ENCODE peak calls at places on chromosomes 5 and 9, in ten cellular contexts. X is heart left ventricle, O is fibroblast of the aortic adventitia, M is A549, I is stomach, B is lung, U is cardiac muscle cell, G is adrenal gland, H is SK-N-SH, W is HFF-Myc. F is an unnamed sample.

GRCh38 chr5:74017112-74017511 is 391.1 kb downstream of the ARHGEF28 start:
- DNase-seq in X (no peak), O (no peak), M (no peak), I (no peak), B (no peak), U (no peak), G (no peak), H (no peak), W (no peak), F (peak)

GRCh38 chr5:132628814-132629213 is 29.2 kb upstream of the IL13 start:
- DNase-seq in X (no peak), O (no peak), M (no peak), I (no peak), B (no peak), U (no peak), G (no peak), H (no peak), W (no peak), F (no peak)

GRCh38 chr5:112109331-112109993 is 309.6 kb downstream of the EPB41L4A start:
- DNase-seq in X (no peak), O (peak), M (peak), I (peak), B (peak), U (no peak), G (peak), H (peak), W (peak), F (peak)

GRCh38 chr5:75366787-75367186 is 29.8 kb downstream of the HMGCR start:
- DNase-seq in X (no peak), O (no peak), M (no peak), I (no peak), B (no peak), U (no peak), G (no peak), H (no peak), W (no peak), F (no peak)

GRCh38 chr5:127586371-127586770 is 62.5 kb upstream of the CTXN3 start:
- DNase-seq in X (no peak), O (no peak), M (no peak), I (no peak), B (no peak), U (no peak), G (no peak), H (no peak), W (no peak), F (no peak)

GRCh38 chr9:124812401-124813016 is 35.6 kb downstream of the OLFML2A start:
- DNase-seq in X (peak), O (peak), M (peak), I (no peak), B (no peak), U (no peak), G (no peak), H (peak), W (peak), F (peak)

GRCh38 chr5:170633235-170634041 is 129.6 kb downstream of the KCNIP1 start:
- DNase-seq in X (no peak), O (peak), M (peak), I (no peak), B (peak), U (peak), G (peak), H (peak), W (peak), F (peak)

GRCh38 chr5:10520716-10521115 is 43.2 kb upstream of the ANKRD33B start:
- DNase-seq in X (no peak), O (peak), M (no peak), I (no peak), B (no peak), U (no peak), G (no peak), H (no peak), W (no peak), F (no peak)

GRCh38 chr9:132000659-132001058 is 79.0 kb downstream of the MED27 start:
- DNase-seq in X (no peak), O (no peak), M (no peak), I (no peak), B (no peak), U (no peak), G (no peak), H (no peak), W (no peak), F (no peak)

GRCh38 chr5:127072861-127073846 is at the start of gene C5orf63:
- DNase-seq in X (peak), O (peak), M (peak), I (peak), B (peak), U (no peak), G (peak), H (peak), W (no peak), F (peak)

GRCh38 chr5:137617806-137618205 is 118.1 kb downstream of the KLHL3 start:
- DNase-seq in X (no peak), O (peak), M (no peak), I (no peak), B (no peak), U (no peak), G (no peak), H (no peak), W (no peak), F (peak)

GRCh38 chr5:64635056-64635686 is 55.1 kb upstream of the SHISAL2B start:
- DNase-seq in X (no peak), O (peak), M (peak), I (no peak), B (no peak), U (peak), G (no peak), H (peak), W (peak), F (peak)

GRCh38 chr9:71854811-71855210 is 56.2 kb downstream of the ABHD17B start:
- DNase-seq in X (no peak), O (no peak), M (no peak), I (no peak), B (no peak), U (no peak), G (no peak), H (no peak), W (no peak), F (no peak)

GRCh38 chr5:148739524-148739923 is 85.2 kb upstream of the HTR4 start:
- DNase-seq in X (no peak), O (peak), M (no peak), I (no peak), B (no peak), U (no peak), G (no peak), H (no peak), W (no peak), F (no peak)

GRCh38 chr9:84061613-84062205 is 81.1 kb downstream of the RMI1 start:
- DNase-seq in X (no peak), O (no peak), M (no peak), I (no peak), B (no peak), U (no peak), G (no peak), H (no peak), W (no peak), F (no peak)

GRCh38 chr9:84846501-84847323 is 177.2 kb downstream of the NTRK2 start:
- DNase-seq in X (no peak), O (no peak), M (no peak), I (no peak), B (no peak), U (no peak), G (no peak), H (no peak), W (no peak), F (peak)

GRCh38 chr9:130034570-130034969 is 8.4 kb downstream of the FNBP1 start:
- DNase-seq in X (no peak), O (peak), M (no peak), I (no peak), B (no peak), U (no peak), G (no peak), H (no peak), W (no peak), F (peak)

GRCh38 chr5:79107020-79107796 is 4.4 kb upstream of the BHMT start:
- DNase-seq in X (no peak), O (peak), M (no peak), I (no peak), B (no peak), U (no peak), G (no peak), H (no peak), W (peak), F (no peak)

GRCh38 chr9:115517335-115518075 is 399.5 kb upstream of the TNC start:
- DNase-seq in X (no peak), O (no peak), M (no peak), I (no peak), B (no peak), U (no peak), G (no peak), H (no peak), W (peak), F (no peak)

GRCh38 chr5:157431544-157432200 is 28.3 kb upstream of the NIPAL4 start:
- DNase-seq in X (no peak), O (peak), M (peak), I (no peak), B (no peak), U (peak), G (peak), H (no peak), W (peak), F (peak)

GRCh38 chr5:140108093-140109049 is 5.5 kb upstream of the PURA start:
- DNase-seq in X (peak), O (no peak), M (no peak), I (peak), B (no peak), U (no peak), G (no peak), H (peak), W (no peak), F (peak)

GRCh38 chr5:140106101-140106500 is 7.8 kb upstream of the PURA start:
- DNase-seq in X (no peak), O (no peak), M (no peak), I (no peak), B (no peak), U (no peak), G (no peak), H (no peak), W (no peak), F (peak)

GRCh38 chr5:140109050-140109817 is 4.7 kb upstream of the PURA start:
- DNase-seq in X (no peak), O (peak), M (no peak), I (no peak), B (no peak), U (no peak), G (peak), H (no peak), W (no peak), F (no peak)

GRCh38 chr5:140106805-140107311 is 7.1 kb upstream of the PURA start:
- DNase-seq in X (no peak), O (no peak), M (no peak), I (no peak), B (no peak), U (no peak), G (no peak), H (no peak), W (no peak), F (no peak)

GRCh38 chr5:140107312-140108092 is 6.4 kb upstream of the PURA start:
- DNase-seq in X (peak), O (peak), M (peak), I (peak), B (peak), U (peak), G (peak), H (peak), W (peak), F (peak)
- TF ChIP-seq CTCF in X (peak), O (peak), M (peak), I (no peak), B (no peak), U (peak), G (no peak), H (peak), W (no peak), F (peak)

GRCh38 chr9:113241161-113241560 is 19.8 kb downstream of the SLC31A1 start:
- DNase-seq in X (no peak), O (no peak), M (no peak), I (no peak), B (no peak), U (no peak), G (no peak), H (no peak), W (no peak), F (no peak)
- H3K4me3 ChIP-seq in X (no peak), O (no peak), M (no peak), I (no peak), B (no peak), U (no peak), G (no peak), H (no peak), W (no peak), F (no peak)

GRCh38 chr9:36637491-36638270 is 65.0 kb downstream of the MELK start:
- DNase-seq in X (no peak), O (peak), M (no peak), I (no peak), B (no peak), U (peak), G (no peak), H (no peak), W (no peak), F (no peak)
- TF ChIP-seq CTCF in X (no peak), O (no peak), M (no peak), I (no peak), B (no peak), U (peak), G (no peak), H (peak), W (no peak), F (no peak)

GRCh38 chr9:117415584-117415937 is 704 bp upstream of the ASTN2 start:
- DNase-seq in X (no peak), O (no peak), M (no peak), I (no peak), B (no peak), U (peak), G (no peak), H (peak), W (no peak), F (no peak)
- H3K4me3 ChIP-seq in X (no peak), O (no peak), M (no peak), I (peak), B (no peak), U (no peak), G (no peak), H (peak), W (no peak), F (no peak)

GRCh38 chr5:32275421-32275765 is 37.3 kb downstream of the MTMR12 start:
- DNase-seq in X (no peak), O (no peak), M (no peak), I (no peak), B (no peak), U (no peak), G (no peak), H (no peak), W (no peak), F (no peak)
- TF ChIP-seq CTCF in X (no peak), O (no peak), M (no peak), I (no peak), B (no peak), U (no peak), G (no peak), H (no peak), W (no peak), F (no peak)

GRCh38 chr5:160310140-160310909 is 2.0 kb downstream of the CCNJL start:
- DNase-seq in X (no peak), O (no peak), M (no peak), I (no peak), B (no peak), U (no peak), G (no peak), H (no peak), W (no peak), F (no peak)
- H3K4me3 ChIP-seq in X (no peak), O (no peak), M (no peak), I (no peak), B (no peak), U (no peak), G (no peak), H (peak), W (no peak), F (no peak)

GRCh38 chr9:33249087-33249657 is 9.2 kb downstream of the SPINK4 start:
- DNase-seq in X (no peak), O (no peak), M (no peak), I (peak), B (no peak), U (no peak), G (no peak), H (no peak), W (no peak), F (no peak)
- TF ChIP-seq CTCF in X (no peak), O (no peak), M (no peak), I (no peak), B (no peak), U (no peak), G (no peak), H (no peak), W (no peak), F (no peak)

GRCh38 chr9:74172874-74173273 is 324.3 kb upstream of the RORB start:
- DNase-seq in X (no peak), O (no peak), M (no peak), I (no peak), B (no peak), U (no peak), G (no peak), H (no peak), W (no peak), F (no peak)
- H3K4me3 ChIP-seq in X (no peak), O (no peak), M (no peak), I (no peak), B (no peak), U (no peak), G (no peak), H (no peak), W (no peak), F (no peak)

F was measured in bronchial epithelial cell.